ENCODE peak calls at places on chromosomes 7 and 10, in six cellular contexts. One of them, this sample, is unnamed.

GRCh38 chr7:37284805-37285211 is 163.9 kb downstream of the ELMO1 start:
- DNase-seq in GM23338: peak; percentile 78
- DNase-seq in NCI-H345: peak; percentile 54
- DNase-seq in stimulated activated CD8-positive, alpha-beta memory T cell treated with anti-CD3 and anti-CD28 coated beads, Interleukin-7, amount 100 ng/mL, for 24 hours: no peak
- DNase-seq in mucosa of gallbladder: peak; percentile 60
- DNase-seq in HEK293T: peak; percentile 70
- DNase-seq in this sample: peak; percentile 24

GRCh38 chr10:113746188-113746950 is 5.1 kb upstream of the PLEKHS1 start:
- DNase-seq in HEK293T: no peak
- DNase-seq in stimulated activated CD8-positive, alpha-beta memory T cell treated with anti-CD3 and anti-CD28 coated beads, Interleukin-7, amount 100 ng/mL, for 24 hours: no peak
- DNase-seq in GM23338: no peak
- DNase-seq in NCI-H345: no peak
- DNase-seq in mucosa of gallbladder: peak; percentile 72
- DNase-seq in this sample: no peak

GRCh38 chr10:91307489-91307888 is 87.0 kb downstream of the PCGF5 start:
- DNase-seq in mucosa of gallbladder: no peak
- DNase-seq in GM23338: no peak
- DNase-seq in NCI-H345: no peak
- DNase-seq in HEK293T: no peak
- DNase-seq in stimulated activated CD8-positive, alpha-beta memory T cell treated with anti-CD3 and anti-CD28 coated beads, Interleukin-7, amount 100 ng/mL, for 24 hours: no peak
- DNase-seq in this sample: no peak

GRCh38 chr7:131352032-131352431 is 24.4 kb downstream of the MKLN1 start:
- DNase-seq in NCI-H345: no peak
- DNase-seq in HEK293T: no peak
- DNase-seq in stimulated activated CD8-positive, alpha-beta memory T cell treated with anti-CD3 and anti-CD28 coated beads, Interleukin-7, amount 100 ng/mL, for 24 hours: no peak
- DNase-seq in mucosa of gallbladder: no peak
- DNase-seq in GM23338: no peak
- DNase-seq in this sample: no peak

GRCh38 chr7:7329321-7329720 is 147.0 kb downstream of the C1GALT1 start:
- DNase-seq in HEK293T: no peak
- DNase-seq in NCI-H345: no peak
- DNase-seq in GM23338: no peak
- DNase-seq in mucosa of gallbladder: no peak
- DNase-seq in stimulated activated CD8-positive, alpha-beta memory T cell treated with anti-CD3 and anti-CD28 coated beads, Interleukin-7, amount 100 ng/mL, for 24 hours: no peak
- DNase-seq in this sample: no peak

GRCh38 chr7:73715648-73716317 is 3.7 kb downstream of the STX1A start:
- DNase-seq in stimulated activated CD8-positive, alpha-beta memory T cell treated with anti-CD3 and anti-CD28 coated beads, Interleukin-7, amount 100 ng/mL, for 24 hours: peak; percentile 39
- DNase-seq in HEK293T: peak; percentile 64
- DNase-seq in GM23338: no peak
- DNase-seq in mucosa of gallbladder: peak; percentile 69
- DNase-seq in NCI-H345: peak; percentile 80
- DNase-seq in this sample: no peak

GRCh38 chr10:50310560-50311174 is 59.4 kb upstream of the ASAH2 start:
- DNase-seq in mucosa of gallbladder: no peak
- DNase-seq in stimulated activated CD8-positive, alpha-beta memory T cell treated with anti-CD3 and anti-CD28 coated beads, Interleukin-7, amount 100 ng/mL, for 24 hours: no peak
- DNase-seq in NCI-H345: no peak
- DNase-seq in HEK293T: peak; percentile 54
- DNase-seq in GM23338: peak; percentile 76
- DNase-seq in this sample: no peak

GRCh38 chr7:44313621-44314031 is 11.8 kb downstream of the CAMK2B start:
- DNase-seq in NCI-H345: no peak
- DNase-seq in GM23338: no peak
- DNase-seq in mucosa of gallbladder: no peak
- DNase-seq in stimulated activated CD8-positive, alpha-beta memory T cell treated with anti-CD3 and anti-CD28 coated beads, Interleukin-7, amount 100 ng/mL, for 24 hours: no peak
- DNase-seq in HEK293T: peak; percentile 7
- DNase-seq in this sample: no peak

GRCh38 chr10:101221479-101222246 is 7.6 kb downstream of the LBX1 start:
- DNase-seq in stimulated activated CD8-positive, alpha-beta memory T cell treated with anti-CD3 and anti-CD28 coated beads, Interleukin-7, amount 100 ng/mL, for 24 hours: no peak
- DNase-seq in HEK293T: no peak
- DNase-seq in mucosa of gallbladder: no peak
- DNase-seq in GM23338: no peak
- DNase-seq in NCI-H345: no peak
- DNase-seq in this sample: no peak

GRCh38 chr7:27947581-27948278 is 207.8 kb downstream of the TAX1BP1 start:
- DNase-seq in GM23338: no peak
- DNase-seq in HEK293T: no peak
- DNase-seq in NCI-H345: no peak
- DNase-seq in mucosa of gallbladder: no peak
- DNase-seq in stimulated activated CD8-positive, alpha-beta memory T cell treated with anti-CD3 and anti-CD28 coated beads, Interleukin-7, amount 100 ng/mL, for 24 hours: no peak
- DNase-seq in this sample: no peak

GRCh38 chr7:135169141-135169935 is 1.2 kb downstream of the CYREN start:
- DNase-seq in stimulated activated CD8-positive, alpha-beta memory T cell treated with anti-CD3 and anti-CD28 coated beads, Interleukin-7, amount 100 ng/mL, for 24 hours: peak; percentile 33
- DNase-seq in HEK293T: peak; percentile 66
- DNase-seq in mucosa of gallbladder: no peak
- DNase-seq in NCI-H345: no peak
- DNase-seq in GM23338: peak; percentile 79
- DNase-seq in this sample: peak; percentile 45

GRCh38 chr7:72539702-72540101 is 127.6 kb upstream of the CALN1 start:
- DNase-seq in GM23338: no peak
- DNase-seq in NCI-H345: no peak
- DNase-seq in stimulated activated CD8-positive, alpha-beta memory T cell treated with anti-CD3 and anti-CD28 coated beads, Interleukin-7, amount 100 ng/mL, for 24 hours: no peak
- DNase-seq in mucosa of gallbladder: no peak
- DNase-seq in HEK293T: no peak
- DNase-seq in this sample: no peak

GRCh38 chr10:116080553-116080952 is 192.5 kb downstream of the GFRA1 start:
- DNase-seq in NCI-H345: no peak
- DNase-seq in mucosa of gallbladder: no peak
- DNase-seq in HEK293T: no peak
- DNase-seq in stimulated activated CD8-positive, alpha-beta memory T cell treated with anti-CD3 and anti-CD28 coated beads, Interleukin-7, amount 100 ng/mL, for 24 hours: no peak
- DNase-seq in GM23338: peak; percentile 70
- DNase-seq in this sample: no peak

GRCh38 chr7:73706122-73707044 is 13.1 kb downstream of the STX1A start:
- DNase-seq in stimulated activated CD8-positive, alpha-beta memory T cell treated with anti-CD3 and anti-CD28 coated beads, Interleukin-7, amount 100 ng/mL, for 24 hours: no peak
- DNase-seq in GM23338: no peak
- DNase-seq in mucosa of gallbladder: peak; percentile 62
- DNase-seq in NCI-H345: no peak
- DNase-seq in HEK293T: no peak
- DNase-seq in this sample: no peak

GRCh38 chr7:104973909-104974415 is 40.0 kb upstream of the KMT2E start:
- DNase-seq in NCI-H345: no peak
- DNase-seq in GM23338: no peak
- DNase-seq in mucosa of gallbladder: no peak
- DNase-seq in stimulated activated CD8-positive, alpha-beta memory T cell treated with anti-CD3 and anti-CD28 coated beads, Interleukin-7, amount 100 ng/mL, for 24 hours: no peak
- DNase-seq in HEK293T: no peak
- DNase-seq in this sample: no peak

GRCh38 chr7:12567015-12567414 is 3.5 kb upstream of the SCIN start:
- DNase-seq in HEK293T: no peak
- DNase-seq in NCI-H345: no peak
- DNase-seq in mucosa of gallbladder: no peak
- DNase-seq in stimulated activated CD8-positive, alpha-beta memory T cell treated with anti-CD3 and anti-CD28 coated beads, Interleukin-7, amount 100 ng/mL, for 24 hours: no peak
- DNase-seq in GM23338: no peak
- DNase-seq in this sample: no peak

GRCh38 chr7:82343-83155 is 109.8 kb upstream of the FAM20C start:
- DNase-seq in GM23338: peak; percentile 58
- DNase-seq in HEK293T: no peak
- DNase-seq in NCI-H345: no peak
- DNase-seq in stimulated activated CD8-positive, alpha-beta memory T cell treated with anti-CD3 and anti-CD28 coated beads, Interleukin-7, amount 100 ng/mL, for 24 hours: no peak
- DNase-seq in mucosa of gallbladder: no peak
- DNase-seq in this sample: no peak

GRCh38 chr10:18500576-18500975 is 150.8 kb downstream of the NSUN6 start:
- DNase-seq in HEK293T: no peak
- DNase-seq in NCI-H345: no peak
- DNase-seq in GM23338: no peak
- DNase-seq in stimulated activated CD8-positive, alpha-beta memory T cell treated with anti-CD3 and anti-CD28 coated beads, Interleukin-7, amount 100 ng/mL, for 24 hours: no peak
- DNase-seq in mucosa of gallbladder: no peak
- DNase-seq in this sample: no peak

GRCh38 chr10:75685187-75685586 is 253.8 kb downstream of the LRMDA start:
- DNase-seq in GM23338: peak; percentile 15
- DNase-seq in HEK293T: no peak
- DNase-seq in stimulated activated CD8-positive, alpha-beta memory T cell treated with anti-CD3 and anti-CD28 coated beads, Interleukin-7, amount 100 ng/mL, for 24 hours: no peak
- DNase-seq in mucosa of gallbladder: no peak
- DNase-seq in NCI-H345: no peak
- DNase-seq in this sample: no peak

GRCh38 chr10:100038561-100039071 is 28.9 kb upstream of the DNMBP start:
- DNase-seq in NCI-H345: no peak
- DNase-seq in HEK293T: no peak
- DNase-seq in mucosa of gallbladder: no peak
- DNase-seq in GM23338: no peak
- DNase-seq in stimulated activated CD8-positive, alpha-beta memory T cell treated with anti-CD3 and anti-CD28 coated beads, Interleukin-7, amount 100 ng/mL, for 24 hours: no peak
- DNase-seq in this sample: no peak

GRCh38 chr7:115789901-115790300 is 240.7 kb downstream of the TFEC start:
- DNase-seq in mucosa of gallbladder: no peak
- DNase-seq in NCI-H345: no peak
- DNase-seq in stimulated activated CD8-positive, alpha-beta memory T cell treated with anti-CD3 and anti-CD28 coated beads, Interleukin-7, amount 100 ng/mL, for 24 hours: no peak
- DNase-seq in HEK293T: no peak
- DNase-seq in GM23338: no peak
- DNase-seq in this sample: no peak

GRCh38 chr7:36638140-36638539 is 86.2 kb downstream of the AOAH start:
- DNase-seq in GM23338: no peak
- DNase-seq in NCI-H345: peak; percentile 71
- DNase-seq in HEK293T: peak; percentile 59
- DNase-seq in stimulated activated CD8-positive, alpha-beta memory T cell treated with anti-CD3 and anti-CD28 coated beads, Interleukin-7, amount 100 ng/mL, for 24 hours: no peak
- DNase-seq in mucosa of gallbladder: no peak
- DNase-seq in this sample: no peak

GRCh38 chr7:151637781-151638261 is 118.1 kb upstream of the RHEB start:
- DNase-seq in GM23338: no peak
- DNase-seq in HEK293T: no peak
- DNase-seq in stimulated activated CD8-positive, alpha-beta memory T cell treated with anti-CD3 and anti-CD28 coated beads, Interleukin-7, amount 100 ng/mL, for 24 hours: no peak
- DNase-seq in mucosa of gallbladder: no peak
- DNase-seq in NCI-H345: no peak
- DNase-seq in this sample: no peak

GRCh38 chr10:86354761-86355540 is 11.6 kb downstream of the GRID1 start:
- DNase-seq in GM23338: no peak
- DNase-seq in NCI-H345: no peak
- DNase-seq in HEK293T: no peak
- DNase-seq in stimulated activated CD8-positive, alpha-beta memory T cell treated with anti-CD3 and anti-CD28 coated beads, Interleukin-7, amount 100 ng/mL, for 24 hours: no peak
- DNase-seq in mucosa of gallbladder: no peak
- DNase-seq in this sample: no peak

GRCh38 chr7:69403169-69403568 is 195.1 kb upstream of the AUTS2 start:
- DNase-seq in HEK293T: peak; percentile 44
- DNase-seq in GM23338: peak; percentile 62
- DNase-seq in mucosa of gallbladder: no peak
- DNase-seq in stimulated activated CD8-positive, alpha-beta memory T cell treated with anti-CD3 and anti-CD28 coated beads, Interleukin-7, amount 100 ng/mL, for 24 hours: no peak
- DNase-seq in NCI-H345: peak; percentile 4
- DNase-seq in this sample: no peak

GRCh38 chr7:70379210-70379609 is 752.7 kb upstream of the GALNT17 start:
- DNase-seq in HEK293T: no peak
- DNase-seq in GM23338: no peak
- DNase-seq in stimulated activated CD8-positive, alpha-beta memory T cell treated with anti-CD3 and anti-CD28 coated beads, Interleukin-7, amount 100 ng/mL, for 24 hours: no peak
- DNase-seq in NCI-H345: no peak
- DNase-seq in mucosa of gallbladder: no peak
- DNase-seq in this sample: no peak

GRCh38 chr10:29554660-29555059 is 80.1 kb downstream of the SVIL start:
- DNase-seq in HEK293T: no peak
- DNase-seq in GM23338: peak; percentile 49
- DNase-seq in stimulated activated CD8-positive, alpha-beta memory T cell treated with anti-CD3 and anti-CD28 coated beads, Interleukin-7, amount 100 ng/mL, for 24 hours: no peak
- DNase-seq in mucosa of gallbladder: no peak
- DNase-seq in NCI-H345: no peak
- DNase-seq in this sample: no peak

GRCh38 chr7:50827281-50827680 is 44.6 kb upstream of the GRB10 start:
- DNase-seq in stimulated activated CD8-positive, alpha-beta memory T cell treated with anti-CD3 and anti-CD28 coated beads, Interleukin-7, amount 100 ng/mL, for 24 hours: no peak
- DNase-seq in mucosa of gallbladder: no peak
- DNase-seq in NCI-H345: no peak
- DNase-seq in GM23338: no peak
- DNase-seq in HEK293T: no peak
- DNase-seq in this sample: no peak